ENCODE peak calls at places on chromosome 4, in eight cellular contexts. E, S, Y, I, Z, M, D and F are unnamed samples.

GRCh38 chr4:136438645-136439044 is 1093.6 kb downstream of the PCDH18 start:
- DNase-seq in S (no peak), I (no peak), D (no peak), E (no peak), M (no peak), Y (no peak), Z (no peak), F (no peak)

GRCh38 chr4:7890635-7891393 is 48.8 kb downstream of the AFAP1 start:
- DNase-seq in D (no peak), I (no peak), Y (peak), Z (no peak), E (no peak), M (peak), S (peak), F (peak)

GRCh38 chr4:107449611-107450369 is 270.2 kb downstream of the PAPSS1 start:
- DNase-seq in D (no peak), Y (no peak), S (no peak), Z (no peak), I (peak), M (no peak), E (no peak), F (no peak)

GRCh38 chr4:153517159-153517558 is 51.0 kb downstream of the TMEM131L start:
- DNase-seq in S (no peak), I (no peak), Z (no peak), Y (no peak), E (no peak), M (no peak), D (no peak), F (no peak)

GRCh38 chr4:175776217-175776616 is 35.8 kb downstream of the GPM6A start:
- DNase-seq in M (no peak), S (no peak), I (no peak), Z (no peak), E (no peak), D (no peak), Y (no peak), F (no peak)

GRCh38 chr4:95580226-95580625 is 31.5 kb upstream of the UNC5C start:
- DNase-seq in E (no peak), S (no peak), I (no peak), Z (no peak), Y (no peak), D (no peak), M (no peak), F (no peak)

GRCh38 chr4:108359130-108359709 is 190.5 kb upstream of the LEF1 start:
- DNase-seq in M (no peak), E (no peak), Z (peak), I (no peak), S (no peak), D (no peak), Y (no peak), F (no peak)

GRCh38 chr4:56261027-56261426 is 126.3 kb downstream of the AASDH start:
- DNase-seq in E (no peak), S (no peak), M (no peak), Z (peak), Y (no peak), D (no peak), I (no peak), F (no peak)

GRCh38 chr4:99404595-99405287 is 30.4 kb downstream of the ADH7 start:
- DNase-seq in E (no peak), S (peak), Y (no peak), I (no peak), D (no peak), Z (peak), M (peak), F (peak)

GRCh38 chr4:83731609-83732008 is 195.7 kb downstream of the GPAT3 start:
- DNase-seq in D (no peak), S (peak), Z (no peak), Y (peak), M (peak), E (no peak), I (no peak), F (no peak)

GRCh38 chr4:177671845-177672244 is 229.6 kb upstream of the AGA start:
- DNase-seq in S (no peak), I (no peak), M (no peak), D (no peak), Y (no peak), Z (no peak), E (no peak), F (no peak)

GRCh38 chr4:95181446-95182306 is 367.1 kb downstream of the UNC5C start:
- DNase-seq in S (peak), E (no peak), M (peak), D (no peak), Y (no peak), I (no peak), Z (no peak), F (peak)

GRCh38 chr4:38207110-38207457 is 246.9 kb downstream of the PTTG2 start:
- DNase-seq in M (no peak), E (no peak), D (no peak), I (no peak), Z (no peak), Y (no peak), S (no peak), F (no peak)

GRCh38 chr4:121070696-121071639 is 1.4 kb downstream of the NDNF start:
- DNase-seq in S (peak), Y (peak), E (no peak), Z (peak), D (peak), I (peak), M (no peak), F (peak)

GRCh38 chr4:88957570-88957969 is 99.4 kb downstream of the FAM13A start:
- DNase-seq in M (no peak), E (no peak), S (no peak), D (no peak), Z (no peak), Y (no peak), I (no peak), F (no peak)

GRCh38 chr4:8099981-8100464 is 58.6 kb downstream of the ABLIM2 start:
- DNase-seq in Y (peak), E (peak), D (no peak), Z (no peak), I (no peak), S (no peak), M (no peak), F (peak)

GRCh38 chr4:1748465-1748995 is 27.2 kb downstream of the TACC3 start:
- DNase-seq in I (peak), M (peak), S (peak), Y (peak), D (peak), Z (peak), E (peak), F (peak)
- H3K4me3 ChIP-seq in I (no peak), M (no peak), S (no peak), Y (no peak), D (no peak), Z (no peak), E (no peak), F (no peak)

DNA sequence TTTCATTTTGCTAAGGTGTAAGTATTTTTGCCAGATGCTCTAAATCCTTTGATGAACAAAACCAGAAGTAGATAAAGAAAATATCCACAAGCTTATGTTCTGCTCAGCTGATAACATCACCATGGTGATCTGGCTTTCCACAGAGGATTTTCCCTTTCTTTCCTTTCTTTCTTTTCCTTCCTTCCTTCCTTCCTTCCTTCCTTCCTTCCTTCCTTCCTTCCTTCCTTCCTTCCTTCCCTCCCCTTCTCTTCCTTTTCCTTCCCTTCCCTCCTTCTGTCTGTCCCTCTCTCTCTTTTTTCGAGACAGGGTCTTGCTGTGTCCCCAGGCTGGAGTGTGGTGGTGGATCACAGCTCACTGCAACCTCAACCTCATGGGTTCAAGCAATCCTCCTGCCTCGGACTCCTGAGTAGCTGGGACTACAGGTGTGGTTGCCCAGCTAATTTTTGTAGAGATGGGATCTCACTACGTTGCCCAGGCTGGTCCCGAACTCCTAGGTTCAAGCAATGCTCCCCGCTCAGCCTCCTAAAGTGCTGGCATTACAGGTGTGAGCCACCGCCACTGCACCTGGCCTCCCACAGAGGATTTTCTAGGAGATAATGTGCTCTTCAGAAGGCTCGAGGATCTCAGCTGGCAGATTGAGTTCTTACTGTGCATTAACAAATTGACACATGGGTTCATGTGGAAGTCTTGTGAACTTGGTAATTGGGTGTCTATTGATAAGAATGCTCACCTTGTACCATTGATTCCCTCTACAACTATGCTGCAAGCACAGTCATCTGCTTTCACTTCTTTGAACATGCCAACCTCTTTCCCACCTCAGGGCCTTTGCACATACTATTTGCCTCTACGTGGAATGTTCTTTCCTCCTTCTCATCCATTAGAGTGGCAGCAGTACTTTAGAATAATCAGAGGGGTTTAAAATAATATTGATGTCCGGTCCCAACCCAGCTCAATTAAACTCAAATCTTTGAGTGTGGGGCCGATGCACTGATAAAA is 1.4 kb upstream of the RHOH start:
- DNase-seq in Z (no peak), S (no peak), E (no peak), I (no peak), D (no peak), M (no peak), Y (no peak), F (no peak)
- H3K4me3 ChIP-seq in Z (peak), S (no peak), E (no peak), I (no peak), D (no peak), M (no peak), Y (no peak), F (no peak)

GRCh38 chr4:73222466-73223257 is 35.9 kb downstream of the ANKRD17 start:
- DNase-seq in E (peak), S (peak), I (peak), Z (peak), D (peak), M (peak), Y (peak), F (peak)

GRCh38 chr4:73220815-73221214 is 37.8 kb downstream of the ANKRD17 start:
- DNase-seq in Y (no peak), D (no peak), S (no peak), Z (no peak), I (no peak), E (no peak), M (no peak), F (no peak)

GRCh38 chr4:73224886-73225285 is 33.7 kb downstream of the ANKRD17 start:
- DNase-seq in I (no peak), E (no peak), D (no peak), Z (peak), M (no peak), Y (no peak), S (no peak), F (no peak)

GRCh38 chr4:73223258-73223651 is 35.3 kb downstream of the ANKRD17 start:
- DNase-seq in Y (peak), D (no peak), E (no peak), M (no peak), S (no peak), I (no peak), Z (no peak), F (no peak)

DNA sequence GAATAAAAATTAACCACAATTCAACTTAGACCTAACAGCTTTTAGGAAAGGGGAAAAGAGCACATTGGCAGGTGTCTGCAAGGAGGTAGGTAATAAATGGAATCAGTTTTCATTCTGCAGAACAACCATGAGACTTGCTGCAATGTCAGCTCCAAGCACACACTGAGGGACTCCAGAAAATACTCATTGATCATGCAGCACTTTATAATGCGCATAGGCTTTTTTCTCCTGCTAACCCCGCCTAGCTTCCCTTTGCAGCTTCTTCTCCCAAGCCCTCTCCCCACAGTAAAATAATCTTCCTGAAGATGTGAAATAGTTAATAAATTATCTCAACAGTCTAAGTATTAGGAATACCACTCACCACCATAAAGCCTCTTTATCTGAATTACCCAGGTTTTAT is 36.9 kb downstream of the ANKRD17 start:
- DNase-seq in Y (no peak), S (peak), E (no peak), I (no peak), M (no peak), Z (no peak), D (no peak), F (no peak)
- H3K4me3 ChIP-seq in Y (no peak), S (peak), E (no peak), I (no peak), M (peak), Z (peak), D (no peak), F (peak)

GRCh38 chr4:54658321-54659093 is 750 bp downstream of the KIT start:
- DNase-seq in D (peak), Z (peak), M (peak), S (peak), E (peak), Y (peak), I (peak), F (peak)
- H3K4me3 ChIP-seq in D (peak), Z (no peak), M (peak), S (peak), E (peak), Y (peak), I (peak), F (peak)

DNA sequence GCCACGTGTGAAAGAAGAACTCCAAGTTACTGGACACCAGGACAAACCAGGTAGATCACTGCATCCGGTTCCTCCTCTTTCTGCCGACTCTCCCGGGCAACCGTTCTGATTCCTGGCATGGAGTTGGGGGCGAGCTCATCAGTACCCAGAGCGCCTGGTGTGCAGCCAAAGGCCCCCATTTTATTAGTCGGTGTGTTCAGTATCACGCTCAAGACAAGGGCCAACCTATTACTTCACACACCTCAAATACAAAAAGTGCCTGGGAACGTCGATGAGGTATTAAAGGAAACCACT is 2.8 kb upstream of the CTBP1 start:
- DNase-seq in Z (no peak), D (no peak), I (no peak), S (no peak), M (no peak), E (no peak), Y (no peak), F (no peak)
- H3K4me3 ChIP-seq in Z (no peak), D (no peak), I (no peak), S (no peak), M (no peak), E (no peak), Y (no peak), F (no peak)

DNA sequence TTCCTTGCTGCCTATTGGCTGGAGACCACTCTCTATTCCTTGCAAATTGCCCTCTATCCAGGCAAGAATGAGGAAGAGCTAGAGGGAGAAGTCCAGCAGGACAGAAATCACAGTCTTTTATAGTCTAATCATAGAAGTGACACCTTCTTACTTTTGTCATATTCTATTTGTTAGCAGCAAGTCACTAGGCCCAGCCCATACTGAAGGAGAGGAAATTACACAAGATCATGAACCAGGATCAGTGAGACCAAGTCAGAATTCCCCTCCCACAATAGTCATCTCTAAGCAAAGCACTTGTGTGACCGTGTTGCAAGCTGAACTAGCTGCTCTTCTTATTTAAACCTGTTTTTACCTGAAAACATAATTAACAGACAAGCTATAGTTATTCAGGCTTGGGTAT is 317.7 kb downstream of the INPP4B start:
- DNase-seq in Y (no peak), Z (no peak), I (peak), D (no peak), E (no peak), S (peak), M (no peak), F (peak)
- H3K4me3 ChIP-seq in Y (no peak), Z (no peak), I (no peak), D (no peak), E (no peak), S (no peak), M (no peak), F (no peak)

DNA sequence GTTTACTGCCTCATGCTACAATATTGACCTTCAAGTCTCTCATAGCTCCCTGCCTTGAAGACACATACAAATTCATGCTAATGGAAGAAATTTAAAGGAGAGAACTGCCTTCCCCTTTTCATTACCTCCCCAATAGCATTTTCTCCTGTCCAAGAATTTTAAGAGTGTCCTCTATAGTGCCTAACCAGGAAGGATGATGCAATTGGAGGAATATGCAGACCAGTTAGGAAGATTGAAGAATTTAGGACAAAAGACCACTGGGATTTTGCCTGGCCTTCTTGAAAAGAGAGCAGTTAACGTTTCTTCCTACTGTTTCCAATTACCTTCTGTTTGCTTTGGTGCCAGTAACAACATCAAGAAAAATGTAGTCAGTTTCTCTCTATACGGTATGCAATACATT is 443.9 kb downstream of the INPP4B start:
- DNase-seq in E (no peak), Y (no peak), D (no peak), I (no peak), M (no peak), S (peak), Z (no peak), F (no peak)
- H3K4me3 ChIP-seq in E (no peak), Y (no peak), D (no peak), I (no peak), M (no peak), S (peak), Z (peak), F (no peak)

DNA sequence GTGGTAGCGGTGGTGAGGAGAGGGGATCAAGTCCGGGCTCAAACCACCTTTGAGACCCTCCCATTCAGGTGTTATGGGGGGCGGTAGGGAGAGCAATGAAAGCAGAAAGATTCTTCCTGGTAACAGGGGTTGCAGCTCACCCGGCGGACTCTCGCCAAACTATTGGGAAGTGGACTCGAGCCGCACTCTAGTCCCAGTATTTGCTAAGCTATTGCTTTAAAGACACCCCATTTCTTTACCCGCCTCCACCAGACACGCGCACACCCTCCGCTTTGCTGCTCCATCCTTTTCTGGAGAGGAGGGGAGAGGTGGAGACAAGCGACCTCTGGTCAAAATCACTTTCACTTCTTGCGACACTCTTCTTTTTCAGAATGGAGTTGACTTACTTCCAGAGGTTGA is 625 bp upstream of the GABRA4 start:
- DNase-seq in Z (no peak), M (no peak), I (no peak), S (no peak), E (no peak), D (no peak), Y (no peak), F (no peak)
- H3K4me3 ChIP-seq in Z (peak), M (no peak), I (no peak), S (no peak), E (no peak), D (no peak), Y (no peak), F (peak)